ENCODE peak calls at places on chromosomes 6 and 20, in ten cellular contexts. I is activated CD4-positive, alpha-beta T cell treated with anti-CD3 and anti-CD28 coated beads, Interleukin-2, amount 10 ng/mL, durations not matched to agents 7 days and 5 days; D is SW 1271; B is psoas muscle; N is AG20443; X is amygdala; F is GDM1; C is astrocyte of the spinal cord; M is HT-29; K is CD8-positive, alpha-beta T cell. Q is an unnamed sample.
A peak's percentile ranks its signal among the peaks of the same experiment; 100 is the strongest.

GRCh38 chr6:112927641-112928040 is 580.5 kb downstream of the RFPL4B start:
- DNase-seq in I (no peak), D (no peak), B (no peak), N (no peak), X (no peak), F (no peak), C (peak; percentile 33), M (no peak), K (no peak), Q (peak; percentile 51)

GRCh38 chr6:133341607-133342158 is 100.5 kb downstream of the EYA4 start:
- DNase-seq in I (no peak), D (no peak), B (no peak), N (no peak), X (no peak), F (no peak), C (peak; percentile 63), M (peak; percentile 22), K (no peak), Q (peak; percentile 69)

GRCh38 chr6:126905917-126906316 is 212.6 kb upstream of the RSPO3 start:
- DNase-seq in I (no peak), D (no peak), B (no peak), N (no peak), X (no peak), F (no peak), C (peak; percentile 7), M (no peak), K (no peak), Q (peak; percentile 26)

GRCh38 chr20:9608639-9609440 is 94.5 kb downstream of the LAMP5 start:
- DNase-seq in I (no peak), D (no peak), B (no peak), N (no peak), X (no peak), F (no peak), C (no peak), M (peak; percentile 10), K (no peak), Q (no peak)

GRCh38 chr6:156777577-156777865 is 343 bp downstream of the ARID1B start:
- DNase-seq in I (no peak), D (no peak), B (no peak), N (peak; percentile 77), X (no peak), F (no peak), C (no peak), M (no peak), K (no peak), Q (no peak)

GRCh38 chr6:5025911-5026819 is 22.3 kb upstream of the RPP40 start:
- DNase-seq in I (no peak), D (no peak), B (peak; percentile 67), N (peak; percentile 82), X (peak; percentile 26), F (peak; percentile 57), C (peak; percentile 37), M (peak; percentile 37), K (no peak), Q (peak; percentile 22)

GRCh38 chr6:6695711-6696048 is 107.2 kb downstream of the LY86 start:
- DNase-seq in I (no peak), D (no peak), B (no peak), N (peak; percentile 48), X (no peak), F (no peak), C (no peak), M (no peak), K (no peak), Q (no peak)

GRCh38 chr20:20452254-20452676 is 84.4 kb downstream of the INSM1 start:
- DNase-seq in I (peak; percentile 66), D (no peak), B (peak; percentile 79), N (peak; percentile 74), X (peak; percentile 98), F (no peak), C (peak; percentile 72), M (no peak), K (peak; percentile 50), Q (peak; percentile 57)

GRCh38 chr20:17965042-17965697 is 3.4 kb downstream of the SNX5 start:
- DNase-seq in I (no peak), D (no peak), B (no peak), N (no peak), X (no peak), F (no peak), C (no peak), M (no peak), K (no peak), Q (no peak)

GRCh38 chr20:49570828-49571552 is 3.1 kb upstream of the PTGIS start:
- DNase-seq in I (no peak), D (no peak), B (no peak), N (no peak), X (no peak), F (no peak), C (no peak), M (no peak), K (no peak), Q (peak; percentile 77)

Q was measured in LHCN-M2.